ENCODE peak calls at places on chromosome 21, in five cellular contexts. C, S, G, Q and E are unnamed samples. For H3K4me1, the result is how much of the 10 kb centered on the place peaks cover.

GRCh38 chr21:25944672-25945213 is 210.0 kb downstream of the GABPA start:
- DNase-seq in C (no peak), S (no peak), G (no peak), Q (no peak), E (no peak)

GRCh38 chr21:46055863-46056281 is 42.0 kb upstream of the COL6A2 start:
- DNase-seq in C (no peak), S (no peak), G (no peak), Q (no peak), E (no peak)

GRCh38 chr21:34670962-34671348 is 2.2 kb downstream of the CLIC6 start:
- DNase-seq in C (no peak), S (no peak), G (no peak), Q (no peak), E (no peak)

GRCh38 chr21:32346951-32347350 is 45.9 kb downstream of the URB1 start:
- DNase-seq in C (no peak), S (no peak), G (no peak), Q (no peak), E (no peak)

GRCh38 chr21:34528131-34528561 is 16.1 kb upstream of the KCNE1 start:
- DNase-seq in C (no peak), S (no peak), G (no peak), Q (no peak), E (no peak)

GRCh38 chr21:41578083-41578482 is 70.1 kb upstream of the TMPRSS2 start:
- DNase-seq in C (no peak), S (no peak), G (no peak), Q (no peak), E (no peak)

GRCh38 chr21:42525228-42525604 is 11.6 kb downstream of the SLC37A1 start:
- DNase-seq in C (no peak), S (no peak), G (no peak), Q (no peak), E (no peak)

GRCh38 chr21:32604484-32604883 is 7.7 kb downstream of the CFAP298 start:
- DNase-seq in C (no peak), S (no peak), G (no peak), Q (no peak), E (no peak)

GRCh38 chr21:40595806-40596205 is 251.2 kb downstream of the DSCAM start:
- DNase-seq in C (no peak), S (no peak), G (no peak), Q (no peak), E (no peak)

GRCh38 chr21:33244082-33244780 is 14.5 kb downstream of the IFNAR2 start:
- DNase-seq in C (no peak), S (no peak), G (no peak), Q (no peak), E (no peak)

GRCh38 chr21:44345495-44345894 is 6.3 kb upstream of the CFAP410 start:
- DNase-seq in C (no peak), S (no peak), G (no peak), Q (no peak), E (no peak)

GRCh38 chr21:32772281-32773047 is 909 bp upstream of the PAXBP1 start:
- DNase-seq in C (peak), S (peak), G (peak), Q (no peak), E (no peak)

GRCh38 chr21:36783612-36784383 is 84.9 kb downstream of the SIM2 start:
- DNase-seq in C (no peak), S (no peak), G (no peak), Q (peak), E (peak)

GRCh38 chr21:26080211-26080610 is 90.4 kb downstream of the APP start:
- DNase-seq in C (no peak), S (no peak), G (no peak), Q (no peak), E (no peak)

GRCh38 chr21:15015622-15016471 is 49.0 kb downstream of the NRIP1 start:
- DNase-seq in C (no peak), S (no peak), G (no peak), Q (no peak), E (no peak)

GRCh38 chr21:39852726-39853510 is 14.3 kb upstream of the PCP4 start:
- DNase-seq in C (no peak), S (no peak), G (no peak), Q (no peak), E (no peak)

GRCh38 chr21:34649400-34649799 is 19.4 kb upstream of the CLIC6 start:
- DNase-seq in C (no peak), S (no peak), G (no peak), Q (no peak), E (no peak)

GRCh38 chr21:44931501-44932365 is 8.1 kb upstream of the SLX9 start:
- DNase-seq in C (no peak), S (no peak), G (no peak), Q (no peak), E (no peak)

GRCh38 chr21:46189213-46189958 is 5.1 kb upstream of the SPATC1L start:
- DNase-seq in C (peak), S (no peak), G (peak), Q (no peak), E (no peak)

GRCh38 chr21:25170681-25171080 is 436.6 kb downstream of the MRPL39 start:
- DNase-seq in C (no peak), S (no peak), G (no peak), Q (no peak), E (no peak)

GRCh38 chr21:29238052-29238966 is 60.4 kb upstream of the BACH1 start:
- DNase-seq in C (no peak), S (no peak), G (no peak), Q (no peak), E (no peak)

GRCh38 chr21:29235714-29236197 is 63.0 kb upstream of the BACH1 start:
- DNase-seq in C (no peak), S (peak), G (no peak), Q (no peak), E (no peak)

GRCh38 chr21:29240136-29240535 is 58.6 kb upstream of the BACH1 start:
- DNase-seq in C (no peak), S (no peak), G (no peak), Q (no peak), E (no peak)

GRCh38 chr21:29237110-29238051 is 61.3 kb upstream of the BACH1 start:
- DNase-seq in C (no peak), S (no peak), G (no peak), Q (no peak), E (no peak)

DNA sequence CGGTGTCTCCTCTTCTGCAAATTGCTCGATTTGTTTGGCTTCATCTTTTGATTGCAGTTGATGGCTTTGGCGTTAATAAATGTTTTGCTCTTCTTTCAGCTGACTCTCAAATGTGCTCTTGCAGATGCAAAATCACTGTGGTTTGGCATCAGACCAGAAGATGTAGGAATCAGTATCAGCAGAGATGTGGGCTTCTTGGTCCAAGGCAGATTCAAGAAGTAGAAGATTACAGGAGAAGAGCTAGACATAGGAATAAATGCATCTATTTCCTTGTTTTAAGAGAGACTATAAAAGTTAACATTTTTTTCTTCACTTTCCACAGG is 59.8 kb upstream of the BACH1 start:
- DNase-seq in C (no peak), S (no peak), G (peak), Q (no peak), E (no peak)
- H3K4me1 ChIP-seq in C (under half), S (under half), G (under half), Q (under half), E (under half)

DNA sequence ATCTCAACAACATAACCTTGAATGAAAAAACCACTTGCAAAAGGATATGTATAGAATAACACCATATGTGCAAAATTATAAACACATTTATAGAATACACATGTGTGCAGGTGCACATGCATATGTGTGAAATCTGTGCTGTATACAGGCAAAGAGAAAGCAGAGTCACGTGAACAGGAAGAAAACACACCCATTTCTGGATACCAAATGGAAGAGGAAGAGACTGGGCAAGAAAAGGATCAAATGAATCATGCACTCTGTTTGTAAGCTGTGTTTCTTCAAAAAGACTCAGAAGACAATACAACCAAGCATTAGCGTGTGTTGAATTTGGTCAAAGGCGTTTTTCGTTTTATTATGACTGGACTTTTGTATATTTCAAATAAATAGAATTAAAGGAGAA is 111.3 kb upstream of the ERG start:
- DNase-seq in C (no peak), S (no peak), G (no peak), Q (no peak), E (no peak)
- TF ChIP-seq JUND in C (no peak), S (no peak), G (no peak), Q (no peak), E (no peak)

DNA sequence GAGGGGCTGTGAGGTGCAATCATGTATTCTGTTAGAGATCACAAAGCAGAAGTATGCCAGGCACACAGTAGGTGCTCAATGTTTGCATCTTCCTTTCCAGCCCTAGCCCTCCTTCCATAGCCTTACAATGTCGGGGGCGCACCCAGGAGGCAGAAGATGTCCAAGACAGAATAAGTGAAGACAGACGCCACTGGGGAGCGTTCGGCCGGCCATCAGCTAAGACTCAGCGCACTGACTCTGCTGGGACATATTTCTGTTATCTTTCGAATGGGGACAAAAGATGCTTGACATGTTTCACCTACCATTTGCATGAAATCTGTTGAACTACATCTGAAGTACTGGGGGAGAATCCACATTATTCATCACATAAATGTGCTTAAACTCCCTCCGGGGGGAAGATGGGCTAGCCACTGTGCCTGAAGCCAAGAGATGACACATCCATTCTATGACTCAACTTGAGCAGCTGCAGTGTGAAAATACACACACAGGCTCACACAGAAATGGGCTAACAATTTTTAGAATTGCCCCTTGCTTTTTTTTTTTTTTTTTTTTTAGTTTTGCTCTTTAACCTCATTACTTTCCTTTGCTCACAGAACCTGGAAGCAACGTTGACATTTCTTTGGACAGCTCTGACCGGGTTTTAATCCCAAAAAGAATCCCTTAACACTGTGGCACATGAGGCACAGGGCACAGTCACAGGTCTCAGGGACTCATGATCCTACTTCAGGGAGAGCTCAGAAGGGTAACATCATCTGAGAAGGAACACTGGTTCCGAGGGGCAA is 7.9 kb downstream of the TIAM1 start:
- DNase-seq in C (no peak), S (no peak), G (no peak), Q (no peak), E (no peak)
- TF ChIP-seq MAX in C (no peak), S (no peak), G (no peak), Q (no peak), E (no peak)

GRCh38 chr21:38491536-38491935 is 6.7 kb downstream of the ERG start:
- DNase-seq in C (no peak), S (no peak), G (no peak), Q (no peak), E (no peak)
- H3K4me1 ChIP-seq in C (under half), S (under half), G (under half), Q (under half), E (under half)